ENCODE peak calls at places on chromosomes 4 and X, in eight cellular contexts. T is stimulated activated CD4-positive, alpha-beta T cell treated with anti-CD3 and anti-CD28 coated beads, Interleukin-4, amount 100 ng/mL, for 4 hours; V is aorta; F is nucleus accumbens; A is HTR-8/SVneo; P is CD8-positive, alpha-beta memory T cell; M is amniotic stem cell; X is stimulated activated CD8-positive, alpha-beta memory T cell treated with anti-CD3 and anti-CD28 coated beads, Interleukin-7, amount 100 ng/mL, for 1 hour. D is an unnamed sample.

GRCh38 chr4:112316333-112316732 is 19.2 kb downstream of the ALPK1 start:
- DNase-seq in M (no peak), T (no peak), A (no peak), P (no peak), V (no peak), X (no peak), F (no peak), D (no peak)

GRCh38 chrX:10023821-10024220 is 56.7 kb downstream of the CLDN34 start:
- DNase-seq in F (no peak), A (no peak), V (no peak), M (no peak), X (no peak), P (no peak), T (no peak), D (no peak)

GRCh38 chr4:117784266-117784665 is 250.0 kb upstream of the NDST3 start:
- DNase-seq in T (no peak), F (no peak), P (no peak), X (no peak), V (no peak), A (no peak), M (no peak), D (no peak)

GRCh38 chrX:81195712-81196111 is 6.0 kb downstream of the HMGN5 start:
- DNase-seq in P (peak), F (no peak), M (peak), V (no peak), X (peak), A (no peak), T (peak), D (no peak)

GRCh38 chrX:46912673-46913491 is 661 bp downstream of the JADE3 start:
- DNase-seq in P (peak), T (peak), A (peak), M (no peak), V (peak), F (no peak), X (no peak), D (no peak)

GRCh38 chrX:36198575-36198974 is 279.0 kb downstream of the CFAP47 start:
- DNase-seq in X (no peak), P (no peak), V (no peak), F (no peak), M (no peak), A (no peak), T (no peak), D (no peak)

GRCh38 chr4:52317981-52318380 is 266.9 kb downstream of the SPATA18 start:
- DNase-seq in T (no peak), F (no peak), V (no peak), P (no peak), A (no peak), X (no peak), M (no peak), D (no peak)

GRCh38 chrX:119784747-119785446 is 6.5 kb downstream of the RPL39 start:
- DNase-seq in X (no peak), P (peak), M (no peak), T (no peak), V (no peak), F (no peak), A (no peak), D (no peak)

GRCh38 chrX:137051978-137052640 is 18.3 kb upstream of the GPR101 start:
- DNase-seq in M (no peak), X (peak), T (peak), P (peak), A (peak), V (peak), F (no peak), D (peak)

GRCh38 chr4:25223770-25224375 is 10.0 kb upstream of the PI4K2B start:
- DNase-seq in V (no peak), M (no peak), P (peak), T (no peak), F (no peak), A (no peak), X (no peak), D (no peak)

GRCh38 chr4:136002316-136002715 is 1530.0 kb downstream of the PCDH18 start:
- DNase-seq in V (no peak), P (no peak), M (no peak), A (no peak), T (no peak), X (no peak), F (no peak), D (no peak)

GRCh38 chr4:175373031-175373430 is 439.0 kb downstream of the GPM6A start:
- DNase-seq in M (no peak), T (no peak), F (no peak), X (no peak), P (no peak), V (no peak), A (no peak), D (no peak)

GRCh38 chr4:70601422-70602039 is 9.5 kb downstream of the AMBN start:
- DNase-seq in V (peak), P (peak), M (peak), X (peak), A (peak), T (peak), F (no peak), D (peak)

GRCh38 chr4:189823611-189824010 is 117.1 kb upstream of the FRG1 start:
- DNase-seq in P (no peak), V (no peak), T (no peak), X (no peak), A (no peak), M (no peak), F (peak), D (no peak)

D was measured in NCI-H774.